ENCODE peak calls at places on chromosomes 13 and 19, in ten cellular contexts. H is GM12878; E is A549; Y is effector memory CD4-positive, alpha-beta T cell; A is mammary epithelial cell; D is right atrium auricular region; P is upper lobe of left lung; U is ascending aorta; L is heart right ventricle; W is left ventricle myocardium inferior. M is an unnamed sample. For H3K4me1, the result is how much of the 10 kb centered on the place peaks cover.

GRCh38 chr13:56907766-56908165 is 233.0 kb upstream of the PRR20A start:
- DNase-seq in Y (no peak), P (no peak), H (no peak), D (no peak), E (no peak), L (no peak), U (no peak), W (no peak), A (no peak), M (no peak)

GRCh38 chr19:46069841-46070341 is 29.1 kb upstream of the IGFL4 start:
- DNase-seq in W (no peak), L (no peak), P (no peak), H (no peak), E (peak), U (no peak), D (no peak), A (peak), Y (no peak), M (no peak)

GRCh38 chr19:3387645-3388589 is 21.5 kb downstream of the NFIC start:
- DNase-seq in Y (no peak), A (peak), H (no peak), L (peak), W (peak), U (peak), D (peak), P (peak), E (peak), M (no peak)

GRCh38 chr13:59776924-59777690 is 386.6 kb downstream of the DIAPH3 start:
- DNase-seq in Y (no peak), D (no peak), E (no peak), L (no peak), W (no peak), P (no peak), A (peak), H (peak), U (no peak), M (no peak)

GRCh38 chr13:52127378-52127777 is 1.5 kb downstream of the NEK5 start:
- DNase-seq in D (no peak), U (no peak), H (no peak), Y (no peak), P (no peak), W (no peak), L (no peak), A (no peak), E (no peak), M (no peak)

GRCh38 chr13:106063591-106064308 is 471.7 kb downstream of the EFNB2 start:
- DNase-seq in A (peak), H (no peak), W (no peak), L (no peak), D (no peak), E (no peak), U (no peak), Y (no peak), P (no peak), M (no peak)

GRCh38 chr19:2661615-2662014 is 40.9 kb downstream of the GNG7 start:
- DNase-seq in U (no peak), P (no peak), L (no peak), Y (no peak), E (peak), W (no peak), H (no peak), A (no peak), D (no peak), M (no peak)

GRCh38 chr13:67377919-67378318 is 147.8 kb upstream of the PCDH9 start:
- DNase-seq in H (no peak), D (no peak), U (no peak), A (no peak), L (no peak), P (no peak), W (no peak), E (no peak), Y (no peak), M (no peak)

GRCh38 chr13:39505151-39505550 is 97.8 kb downstream of the LHFPL6 start:
- DNase-seq in W (no peak), P (no peak), U (no peak), L (no peak), A (no peak), Y (no peak), H (no peak), D (no peak), E (no peak), M (no peak)
- H3K27ac ChIP-seq in W (peak), P (no peak), U (no peak), L (peak), A (no peak), Y (no peak), H (no peak), D (no peak), E (no peak), M (no peak)

GRCh38 chr19:10894911-10895213 is 23.5 kb downstream of the CARM1 start:
- DNase-seq in E (no peak), Y (no peak), P (no peak), A (no peak), H (no peak), L (no peak), W (no peak), U (no peak), D (no peak), M (no peak)
- H3K4me1 ChIP-seq in E (under half), Y (under half), P (under half), A (under half), H (under half), L (under half), W (half or more), U (under half), D (half or more), M (under half)

DNA sequence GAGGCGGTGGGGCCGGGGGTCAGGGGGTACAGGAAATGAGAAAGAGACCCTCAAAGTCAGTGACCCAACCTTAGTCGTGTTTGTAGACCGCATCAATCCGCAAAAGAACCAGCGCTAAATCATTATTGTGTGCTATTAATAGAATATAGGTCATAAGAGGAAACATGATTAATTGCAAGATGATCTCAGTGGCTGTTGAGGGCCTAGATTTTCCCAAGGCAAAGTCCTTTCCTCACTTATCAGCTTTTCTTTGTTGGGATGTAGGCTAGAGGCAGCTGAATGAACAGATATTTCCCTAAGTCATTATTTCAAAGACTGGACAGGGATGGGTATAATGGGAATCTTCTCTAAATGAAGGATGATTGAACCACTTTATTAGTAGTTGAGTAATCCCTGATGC is 116.2 kb downstream of the SIPA1L3 start:
- DNase-seq in H (no peak), U (no peak), A (no peak), Y (no peak), W (no peak), L (no peak), P (no peak), D (no peak), E (no peak), M (no peak)
- H3K27ac ChIP-seq in H (no peak), U (no peak), A (no peak), Y (no peak), W (no peak), L (no peak), P (peak), D (no peak), E (no peak), M (no peak)

GRCh38 chr19:37935341-37935740 is 28.3 kb downstream of the SIPA1L3 start:
- DNase-seq in U (no peak), A (no peak), L (no peak), W (no peak), E (no peak), H (no peak), D (no peak), Y (no peak), P (no peak), M (no peak)
- H3K4me1 ChIP-seq in U (under half), A (under half), L (under half), W (under half), E (under half), H (under half), D (under half), Y (under half), P (under half), M (under half)

DNA sequence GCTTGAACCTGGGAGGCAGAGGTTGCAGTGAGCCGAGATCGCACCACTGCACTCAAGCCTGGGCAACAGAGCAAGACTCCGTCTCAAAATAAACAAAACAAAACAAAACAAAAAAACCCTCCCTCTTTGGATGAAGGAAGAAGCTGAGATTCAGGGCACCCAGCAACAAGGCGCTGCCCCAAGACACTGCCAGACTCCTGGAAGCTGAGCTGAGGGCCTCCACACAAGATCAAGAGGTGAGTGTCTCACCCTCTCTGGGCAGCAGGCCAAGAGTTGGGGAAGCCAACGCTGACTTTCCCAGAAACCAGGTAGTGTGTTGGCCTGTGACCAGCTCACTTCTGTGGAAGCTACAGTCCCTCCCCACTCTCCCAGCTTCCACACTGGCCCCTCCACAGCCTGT is 3.7 kb upstream of the TYROBP start:
- DNase-seq in W (no peak), Y (no peak), D (no peak), E (peak), H (no peak), A (peak), P (peak), U (no peak), L (no peak), M (no peak)
- H3K27ac ChIP-seq in W (no peak), Y (no peak), D (no peak), E (no peak), H (peak), A (no peak), P (no peak), U (no peak), L (no peak), M (no peak)

GRCh38 chr19:8239528-8240273 is 30.5 kb downstream of the CERS4 start:
- DNase-seq in E (no peak), L (no peak), W (no peak), H (no peak), A (no peak), Y (no peak), P (no peak), D (no peak), U (no peak), M (no peak)
- H3K4me1 ChIP-seq in E (under half), L (under half), W (half or more), H (under half), A (under half), Y (under half), P (under half), D (under half), U (under half), M (under half)